ENCODE peak calls at places on chromosomes 16 and 17, in ten cellular contexts. One of them, this sample, is unnamed.

GRCh38 chr16:70675851-70676513 is 9.9 kb downstream of the MTSS2 start:
- DNase-seq in testis: no peak
- DNase-seq in heart left ventricle: peak
- DNase-seq in uterus: no peak
- DNase-seq in prostate gland: no peak
- DNase-seq in tibial nerve: no peak
- DNase-seq in Peyer's patch: no peak
- DNase-seq in adrenal gland: no peak
- DNase-seq in body of pancreas: no peak
- DNase-seq in A549: no peak
- DNase-seq in this sample: peak

GRCh38 chr17:42288078-42288984 is at the start of gene STAT5A:
- DNase-seq in testis: peak
- DNase-seq in heart left ventricle: peak
- DNase-seq in uterus: peak
- DNase-seq in prostate gland: peak
- DNase-seq in tibial nerve: peak
- DNase-seq in Peyer's patch: peak
- DNase-seq in adrenal gland: peak
- DNase-seq in body of pancreas: peak
- DNase-seq in A549: peak
- DNase-seq in this sample: peak

GRCh38 chr16:80265624-80266306 is 275.0 kb upstream of the DYNLRB2 start:
- DNase-seq in testis: no peak
- DNase-seq in heart left ventricle: no peak
- DNase-seq in uterus: no peak
- DNase-seq in prostate gland: no peak
- DNase-seq in tibial nerve: no peak
- DNase-seq in Peyer's patch: no peak
- DNase-seq in adrenal gland: no peak
- DNase-seq in body of pancreas: peak
- DNase-seq in A549: peak
- DNase-seq in this sample: no peak

GRCh38 chr16:4261557-4262172 is 11.2 kb downstream of the TFAP4 start:
- DNase-seq in testis: peak
- DNase-seq in heart left ventricle: peak
- DNase-seq in uterus: peak
- DNase-seq in prostate gland: no peak
- DNase-seq in tibial nerve: no peak
- DNase-seq in Peyer's patch: no peak
- DNase-seq in adrenal gland: no peak
- DNase-seq in body of pancreas: peak
- DNase-seq in A549: peak
- DNase-seq in this sample: no peak

GRCh38 chr16:22325598-22326368 is 28.6 kb downstream of the POLR3E start:
- DNase-seq in testis: no peak
- DNase-seq in heart left ventricle: no peak
- DNase-seq in uterus: no peak
- DNase-seq in prostate gland: no peak
- DNase-seq in tibial nerve: no peak
- DNase-seq in Peyer's patch: no peak
- DNase-seq in adrenal gland: no peak
- DNase-seq in body of pancreas: no peak
- DNase-seq in A549: no peak
- DNase-seq in this sample: no peak

GRCh38 chr16:4846503-4846900 is 586 bp downstream of the GLYR1 start:
- DNase-seq in testis: peak
- DNase-seq in heart left ventricle: peak
- DNase-seq in uterus: no peak
- DNase-seq in prostate gland: peak
- DNase-seq in tibial nerve: peak
- DNase-seq in Peyer's patch: peak
- DNase-seq in adrenal gland: peak
- DNase-seq in body of pancreas: peak
- DNase-seq in A549: peak
- DNase-seq in this sample: peak

GRCh38 chr16:31110106-31111034 is 2.2 kb downstream of the BCKDK start:
- DNase-seq in testis: no peak
- DNase-seq in heart left ventricle: no peak
- DNase-seq in uterus: no peak
- DNase-seq in prostate gland: no peak
- DNase-seq in tibial nerve: no peak
- DNase-seq in Peyer's patch: no peak
- DNase-seq in adrenal gland: peak
- DNase-seq in body of pancreas: no peak
- DNase-seq in A549: no peak
- DNase-seq in this sample: no peak

GRCh38 chr16:88088161-88088581 is 136.9 kb downstream of the BANP start:
- DNase-seq in testis: peak
- DNase-seq in heart left ventricle: peak
- DNase-seq in uterus: peak
- DNase-seq in prostate gland: no peak
- DNase-seq in tibial nerve: peak
- DNase-seq in Peyer's patch: no peak
- DNase-seq in adrenal gland: no peak
- DNase-seq in body of pancreas: peak
- DNase-seq in A549: no peak
- DNase-seq in this sample: no peak

GRCh38 chr16:49441366-49441780 is 67.8 kb downstream of the C16orf78 start:
- DNase-seq in testis: no peak
- DNase-seq in heart left ventricle: peak
- DNase-seq in uterus: no peak
- DNase-seq in prostate gland: no peak
- DNase-seq in tibial nerve: peak
- DNase-seq in Peyer's patch: peak
- DNase-seq in adrenal gland: peak
- DNase-seq in body of pancreas: peak
- DNase-seq in A549: no peak
- DNase-seq in this sample: peak

GRCh38 chr17:74118504-74118903 is 85.0 kb upstream of the RPL38 start:
- DNase-seq in testis: no peak
- DNase-seq in heart left ventricle: no peak
- DNase-seq in uterus: no peak
- DNase-seq in prostate gland: no peak
- DNase-seq in tibial nerve: no peak
- DNase-seq in Peyer's patch: no peak
- DNase-seq in adrenal gland: no peak
- DNase-seq in body of pancreas: no peak
- DNase-seq in A549: no peak
- DNase-seq in this sample: no peak

GRCh38 chr17:31598921-31599571 is 207.6 kb downstream of the RAB11FIP4 start:
- DNase-seq in testis: no peak
- DNase-seq in heart left ventricle: no peak
- DNase-seq in uterus: no peak
- DNase-seq in prostate gland: no peak
- DNase-seq in tibial nerve: no peak
- DNase-seq in Peyer's patch: no peak
- DNase-seq in adrenal gland: no peak
- DNase-seq in body of pancreas: peak
- DNase-seq in A549: peak
- DNase-seq in this sample: no peak

GRCh38 chr17:7803981-7804380 is 30.0 kb upstream of the KDM6B start:
- DNase-seq in testis: no peak
- DNase-seq in heart left ventricle: no peak
- DNase-seq in uterus: no peak
- DNase-seq in prostate gland: peak
- DNase-seq in tibial nerve: no peak
- DNase-seq in Peyer's patch: no peak
- DNase-seq in adrenal gland: no peak
- DNase-seq in body of pancreas: peak
- DNase-seq in A549: no peak
- DNase-seq in this sample: peak

DNA sequence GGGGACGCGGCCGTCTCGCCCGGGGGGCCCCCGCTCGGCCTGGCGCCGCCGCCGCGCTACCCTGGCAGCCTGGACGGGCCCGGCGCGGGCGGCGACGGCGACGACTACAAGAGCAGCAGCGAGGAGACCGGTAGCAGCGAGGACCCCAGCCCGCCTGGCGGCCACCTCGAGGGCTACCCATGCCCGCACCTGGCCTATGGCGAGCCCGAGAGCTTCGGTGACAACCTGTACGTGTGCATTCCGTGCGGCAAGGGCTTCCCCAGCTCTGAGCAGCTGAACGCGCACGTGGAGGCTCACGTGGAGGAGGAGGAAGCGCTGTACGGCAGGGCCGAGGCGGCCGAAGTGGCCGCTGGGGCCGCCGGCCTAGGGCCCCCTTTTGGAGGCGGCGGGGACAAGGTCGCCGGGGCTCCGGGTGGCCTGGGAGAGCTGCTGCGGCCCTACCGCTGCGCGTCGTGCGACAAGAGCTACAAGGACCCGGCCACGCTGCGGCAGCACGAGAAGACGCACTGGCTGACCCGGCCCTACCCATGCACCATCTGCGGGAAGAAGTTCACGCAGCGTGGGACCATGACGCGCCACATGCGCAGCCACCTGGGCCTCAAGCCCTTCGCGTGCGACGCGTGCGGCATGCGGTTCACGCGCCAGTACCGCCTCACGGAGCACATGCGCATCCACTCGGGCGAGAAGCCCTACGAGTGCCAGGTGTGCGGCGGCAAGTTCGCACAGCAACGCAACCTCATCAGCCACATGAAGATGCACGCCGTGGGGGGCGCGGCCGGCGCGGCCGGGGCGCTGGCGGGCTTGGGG is 3.0 kb downstream of the HIC1 start:
- DNase-seq in testis: no peak
- DNase-seq in heart left ventricle: peak
- DNase-seq in uterus: peak
- DNase-seq in prostate gland: no peak
- DNase-seq in tibial nerve: no peak
- DNase-seq in Peyer's patch: no peak
- DNase-seq in adrenal gland: no peak
- DNase-seq in body of pancreas: no peak
- DNase-seq in A549: no peak
- DNase-seq in this sample: peak
- H3K4me3 ChIP-seq in testis: peak
- H3K4me3 ChIP-seq in heart left ventricle: peak
- H3K4me3 ChIP-seq in uterus: peak
- H3K4me3 ChIP-seq in prostate gland: peak
- H3K4me3 ChIP-seq in tibial nerve: peak
- H3K4me3 ChIP-seq in Peyer's patch: peak
- H3K4me3 ChIP-seq in adrenal gland: no peak
- H3K4me3 ChIP-seq in body of pancreas: no peak
- H3K4me3 ChIP-seq in A549: no peak
- H3K4me3 ChIP-seq in this sample: peak

GRCh38 chr17:82212331-82213250 is at the start of gene CCDC57:
- DNase-seq in testis: peak
- DNase-seq in heart left ventricle: peak
- DNase-seq in uterus: peak
- DNase-seq in prostate gland: peak
- DNase-seq in tibial nerve: peak
- DNase-seq in Peyer's patch: peak
- DNase-seq in adrenal gland: peak
- DNase-seq in body of pancreas: peak
- DNase-seq in A549: peak
- DNase-seq in this sample: peak
- TF ChIP-seq POLR2A in testis: no peak
- TF ChIP-seq POLR2A in heart left ventricle: peak
- TF ChIP-seq POLR2A in uterus: peak
- TF ChIP-seq POLR2A in prostate gland: peak
- TF ChIP-seq POLR2A in tibial nerve: peak
- TF ChIP-seq POLR2A in Peyer's patch: no peak
- TF ChIP-seq POLR2A in adrenal gland: peak
- TF ChIP-seq POLR2A in body of pancreas: peak
- TF ChIP-seq POLR2A in A549: peak
- TF ChIP-seq POLR2A in this sample: no peak

DNA sequence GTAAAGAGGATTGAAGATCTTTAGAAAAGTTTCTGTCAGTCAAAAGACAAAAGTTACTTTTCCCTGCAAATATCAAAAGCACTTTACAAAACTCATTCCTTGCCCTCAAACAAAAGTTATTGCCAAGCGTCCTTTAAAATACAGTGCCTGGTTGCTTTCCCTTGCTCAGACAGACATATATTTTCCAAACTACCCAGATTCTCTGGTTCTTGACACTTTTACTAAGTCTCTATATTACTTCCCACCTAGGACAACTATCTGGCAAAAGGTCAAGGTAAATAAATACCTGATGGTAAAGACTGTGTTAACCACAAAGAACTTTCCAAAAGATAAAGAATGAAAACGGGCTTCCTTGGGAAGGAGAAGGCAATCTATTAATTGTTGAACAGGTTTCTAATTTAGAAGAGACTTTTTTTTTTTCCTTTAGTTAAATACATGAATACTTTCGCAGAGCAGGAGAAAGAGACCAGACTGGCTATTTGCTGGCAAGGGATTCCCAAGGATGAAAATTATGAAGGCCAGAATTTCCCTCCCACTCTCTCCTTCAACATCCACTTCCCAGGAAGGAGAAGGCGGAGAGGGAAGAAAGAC is 1.8 kb downstream of the HS3ST3A1 start:
- DNase-seq in testis: no peak
- DNase-seq in heart left ventricle: no peak
- DNase-seq in uterus: no peak
- DNase-seq in prostate gland: no peak
- DNase-seq in tibial nerve: no peak
- DNase-seq in Peyer's patch: no peak
- DNase-seq in adrenal gland: no peak
- DNase-seq in body of pancreas: no peak
- DNase-seq in A549: no peak
- DNase-seq in this sample: no peak
- H3K4me3 ChIP-seq in testis: peak
- H3K4me3 ChIP-seq in heart left ventricle: no peak
- H3K4me3 ChIP-seq in uterus: peak
- H3K4me3 ChIP-seq in prostate gland: peak
- H3K4me3 ChIP-seq in tibial nerve: peak
- H3K4me3 ChIP-seq in Peyer's patch: peak
- H3K4me3 ChIP-seq in adrenal gland: no peak
- H3K4me3 ChIP-seq in body of pancreas: no peak
- H3K4me3 ChIP-seq in A549: no peak
- H3K4me3 ChIP-seq in this sample: peak

GRCh38 chr17:3893720-3894116 is 865 bp upstream of the CAMKK1 start:
- DNase-seq in testis: no peak
- DNase-seq in heart left ventricle: no peak
- DNase-seq in uterus: no peak
- DNase-seq in prostate gland: no peak
- DNase-seq in tibial nerve: no peak
- DNase-seq in Peyer's patch: no peak
- DNase-seq in adrenal gland: no peak
- DNase-seq in body of pancreas: no peak
- DNase-seq in A549: no peak
- DNase-seq in this sample: no peak

GRCh38 chr17:3891626-3892094 is 1.2 kb downstream of the CAMKK1 start:
- DNase-seq in testis: no peak
- DNase-seq in heart left ventricle: no peak
- DNase-seq in uterus: no peak
- DNase-seq in prostate gland: no peak
- DNase-seq in tibial nerve: no peak
- DNase-seq in Peyer's patch: no peak
- DNase-seq in adrenal gland: no peak
- DNase-seq in body of pancreas: no peak
- DNase-seq in A549: no peak
- DNase-seq in this sample: no peak

GRCh38 chr17:3890893-3891219 is 2.0 kb downstream of the CAMKK1 start:
- DNase-seq in testis: no peak
- DNase-seq in heart left ventricle: no peak
- DNase-seq in uterus: no peak
- DNase-seq in prostate gland: no peak
- DNase-seq in tibial nerve: no peak
- DNase-seq in Peyer's patch: no peak
- DNase-seq in adrenal gland: no peak
- DNase-seq in body of pancreas: no peak
- DNase-seq in A549: no peak
- DNase-seq in this sample: no peak

GRCh38 chr17:3893003-3893719 is at the start of gene CAMKK1:
- DNase-seq in testis: peak
- DNase-seq in heart left ventricle: peak
- DNase-seq in uterus: peak
- DNase-seq in prostate gland: peak
- DNase-seq in tibial nerve: peak
- DNase-seq in Peyer's patch: peak
- DNase-seq in adrenal gland: peak
- DNase-seq in body of pancreas: peak
- DNase-seq in A549: peak
- DNase-seq in this sample: peak

GRCh38 chr17:3892095-3892998 is 506 bp downstream of the CAMKK1 start:
- DNase-seq in testis: peak
- DNase-seq in heart left ventricle: peak
- DNase-seq in uterus: peak
- DNase-seq in prostate gland: peak
- DNase-seq in tibial nerve: peak
- DNase-seq in Peyer's patch: peak
- DNase-seq in adrenal gland: peak
- DNase-seq in body of pancreas: peak
- DNase-seq in A549: peak
- DNase-seq in this sample: peak
- TF ChIP-seq POLR2A in testis: no peak
- TF ChIP-seq POLR2A in heart left ventricle: no peak
- TF ChIP-seq POLR2A in uterus: peak
- TF ChIP-seq POLR2A in prostate gland: peak
- TF ChIP-seq POLR2A in tibial nerve: peak
- TF ChIP-seq POLR2A in Peyer's patch: no peak
- TF ChIP-seq POLR2A in adrenal gland: peak
- TF ChIP-seq POLR2A in body of pancreas: no peak
- TF ChIP-seq POLR2A in A549: peak
- TF ChIP-seq POLR2A in this sample: no peak

This sample was measured in spleen.